ENCODE peak calls at places on chromosomes 12 and 14, in seven cellular contexts. One of them, this sample, is unnamed.

GRCh38 chr14:78022059-78022458 is 148.1 kb upstream of the NRXN3 start:
- DNase-seq in CD4-positive, alpha-beta memory T cell: no peak
- DNase-seq in GM23248: peak; percentile 78
- DNase-seq in endothelial cell of umbilical vein: peak; percentile 44
- DNase-seq in NT2/D1: peak; percentile 59
- DNase-seq in ovary: no peak
- DNase-seq in DND-41: peak; percentile 72
- DNase-seq in this sample: peak; percentile 80

GRCh38 chr14:100405752-100406455 is 82.8 kb downstream of the SLC25A47 start:
- DNase-seq in CD4-positive, alpha-beta memory T cell: no peak
- DNase-seq in GM23248: no peak
- DNase-seq in endothelial cell of umbilical vein: no peak
- DNase-seq in NT2/D1: no peak
- DNase-seq in ovary: no peak
- DNase-seq in DND-41: peak; percentile 67
- DNase-seq in this sample: no peak

GRCh38 chr12:3752741-3753486 is at the start of gene CRACR2A:
- DNase-seq in CD4-positive, alpha-beta memory T cell: peak; percentile 83
- DNase-seq in GM23248: peak; percentile 83
- DNase-seq in endothelial cell of umbilical vein: peak; percentile 75
- DNase-seq in NT2/D1: peak; percentile 98
- DNase-seq in ovary: peak; percentile 81
- DNase-seq in DND-41: peak; percentile 90
- DNase-seq in this sample: no peak

GRCh38 chr14:53458368-53458814 is 305.3 kb upstream of the DDHD1 start:
- DNase-seq in CD4-positive, alpha-beta memory T cell: no peak
- DNase-seq in GM23248: peak; percentile 53
- DNase-seq in endothelial cell of umbilical vein: peak; percentile 53
- DNase-seq in NT2/D1: no peak
- DNase-seq in ovary: no peak
- DNase-seq in DND-41: no peak
- DNase-seq in this sample: no peak

GRCh38 chr12:43337571-43338497 is 214.2 kb downstream of the ADAMTS20 start:
- DNase-seq in CD4-positive, alpha-beta memory T cell: no peak
- DNase-seq in GM23248: peak; percentile 66
- DNase-seq in endothelial cell of umbilical vein: peak; percentile 3
- DNase-seq in NT2/D1: no peak
- DNase-seq in ovary: no peak
- DNase-seq in DND-41: no peak
- DNase-seq in this sample: no peak

GRCh38 chr14:54085841-54086240 is 129.2 kb upstream of the BMP4 start:
- DNase-seq in CD4-positive, alpha-beta memory T cell: no peak
- DNase-seq in GM23248: no peak
- DNase-seq in endothelial cell of umbilical vein: no peak
- DNase-seq in NT2/D1: no peak
- DNase-seq in ovary: no peak
- DNase-seq in DND-41: no peak
- DNase-seq in this sample: no peak

GRCh38 chr14:85483037-85483436 is 46.9 kb upstream of the FLRT2 start:
- DNase-seq in CD4-positive, alpha-beta memory T cell: no peak
- DNase-seq in GM23248: peak; percentile 22
- DNase-seq in endothelial cell of umbilical vein: peak; percentile 84
- DNase-seq in NT2/D1: no peak
- DNase-seq in ovary: no peak
- DNase-seq in DND-41: no peak
- DNase-seq in this sample: no peak

GRCh38 chr12:1572731-1573130 is 21.6 kb downstream of the FBXL14 start:
- DNase-seq in CD4-positive, alpha-beta memory T cell: no peak
- DNase-seq in GM23248: no peak
- DNase-seq in endothelial cell of umbilical vein: no peak
- DNase-seq in NT2/D1: no peak
- DNase-seq in ovary: no peak
- DNase-seq in DND-41: no peak
- DNase-seq in this sample: no peak

GRCh38 chr12:95004610-95005009 is 1.1 kb upstream of the NDUFA12 start:
- DNase-seq in CD4-positive, alpha-beta memory T cell: no peak
- DNase-seq in GM23248: peak; percentile 56
- DNase-seq in endothelial cell of umbilical vein: no peak
- DNase-seq in NT2/D1: no peak
- DNase-seq in ovary: no peak
- DNase-seq in DND-41: no peak
- DNase-seq in this sample: no peak

GRCh38 chr12:49093746-49094103 is 876 bp downstream of the DHH start:
- DNase-seq in CD4-positive, alpha-beta memory T cell: no peak
- DNase-seq in GM23248: no peak
- DNase-seq in endothelial cell of umbilical vein: peak; percentile 49
- DNase-seq in NT2/D1: no peak
- DNase-seq in ovary: no peak
- DNase-seq in DND-41: no peak
- DNase-seq in this sample: no peak

GRCh38 chr14:77151245-77151644 is 9.7 kb upstream of the ZDHHC22 start:
- DNase-seq in CD4-positive, alpha-beta memory T cell: no peak
- DNase-seq in GM23248: peak; percentile 39
- DNase-seq in endothelial cell of umbilical vein: peak; percentile 34
- DNase-seq in NT2/D1: no peak
- DNase-seq in ovary: no peak
- DNase-seq in DND-41: peak; percentile 22
- DNase-seq in this sample: no peak

GRCh38 chr12:87274594-87275245 is 754.5 kb downstream of the C12orf50 start:
- DNase-seq in CD4-positive, alpha-beta memory T cell: no peak
- DNase-seq in GM23248: peak; percentile 42
- DNase-seq in endothelial cell of umbilical vein: peak; percentile 47
- DNase-seq in NT2/D1: peak; percentile 23
- DNase-seq in ovary: no peak
- DNase-seq in DND-41: no peak
- DNase-seq in this sample: peak; percentile 2

GRCh38 chr12:109773384-109774011 is 59.7 kb downstream of the TRPV4 start:
- DNase-seq in CD4-positive, alpha-beta memory T cell: no peak
- DNase-seq in GM23248: peak; percentile 30
- DNase-seq in endothelial cell of umbilical vein: no peak
- DNase-seq in NT2/D1: no peak
- DNase-seq in ovary: peak; percentile 61
- DNase-seq in DND-41: no peak
- DNase-seq in this sample: no peak

GRCh38 chr14:47929334-47929733 is 253.9 kb upstream of the MDGA2 start:
- DNase-seq in CD4-positive, alpha-beta memory T cell: no peak
- DNase-seq in GM23248: no peak
- DNase-seq in endothelial cell of umbilical vein: no peak
- DNase-seq in NT2/D1: no peak
- DNase-seq in ovary: no peak
- DNase-seq in DND-41: no peak
- DNase-seq in this sample: no peak

GRCh38 chr14:65478596-65478995 is 66.1 kb downstream of the FUT8 start:
- DNase-seq in CD4-positive, alpha-beta memory T cell: peak; percentile 8
- DNase-seq in GM23248: peak; percentile 74
- DNase-seq in endothelial cell of umbilical vein: peak; percentile 64
- DNase-seq in NT2/D1: no peak
- DNase-seq in ovary: no peak
- DNase-seq in DND-41: no peak
- DNase-seq in this sample: no peak

GRCh38 chr14:24058260-24058950 is 6.6 kb downstream of the CARMIL3 start:
- DNase-seq in CD4-positive, alpha-beta memory T cell: peak; percentile 61
- DNase-seq in GM23248: peak; percentile 86
- DNase-seq in endothelial cell of umbilical vein: peak; percentile 44
- DNase-seq in NT2/D1: no peak
- DNase-seq in ovary: peak; percentile 67
- DNase-seq in DND-41: peak; percentile 78
- DNase-seq in this sample: no peak

GRCh38 chr12:105524961-105525360 is 194.5 kb downstream of the C12orf75 start:
- DNase-seq in CD4-positive, alpha-beta memory T cell: no peak
- DNase-seq in GM23248: peak; percentile 56
- DNase-seq in endothelial cell of umbilical vein: no peak
- DNase-seq in NT2/D1: no peak
- DNase-seq in ovary: no peak
- DNase-seq in DND-41: no peak
- DNase-seq in this sample: no peak

GRCh38 chr12:116152268-116152667 is 125.2 kb downstream of the MED13L start:
- DNase-seq in CD4-positive, alpha-beta memory T cell: no peak
- DNase-seq in GM23248: peak; percentile 42
- DNase-seq in endothelial cell of umbilical vein: no peak
- DNase-seq in NT2/D1: no peak
- DNase-seq in ovary: no peak
- DNase-seq in DND-41: no peak
- DNase-seq in this sample: no peak

GRCh38 chr12:30828686-30829085 is 73.9 kb upstream of the CAPRIN2 start:
- DNase-seq in CD4-positive, alpha-beta memory T cell: no peak
- DNase-seq in GM23248: no peak
- DNase-seq in endothelial cell of umbilical vein: no peak
- DNase-seq in NT2/D1: no peak
- DNase-seq in ovary: no peak
- DNase-seq in DND-41: no peak
- DNase-seq in this sample: no peak

GRCh38 chr14:99791476-99792283 is 1.5 kb upstream of the EML1 start:
- DNase-seq in CD4-positive, alpha-beta memory T cell: no peak
- DNase-seq in GM23248: no peak
- DNase-seq in endothelial cell of umbilical vein: peak; percentile 5
- DNase-seq in NT2/D1: no peak
- DNase-seq in ovary: no peak
- DNase-seq in DND-41: no peak
- DNase-seq in this sample: no peak

GRCh38 chr12:19694627-19695026 is 255.3 kb downstream of the AEBP2 start:
- DNase-seq in CD4-positive, alpha-beta memory T cell: no peak
- DNase-seq in GM23248: peak; percentile 12
- DNase-seq in endothelial cell of umbilical vein: no peak
- DNase-seq in NT2/D1: no peak
- DNase-seq in ovary: no peak
- DNase-seq in DND-41: no peak
- DNase-seq in this sample: no peak

GRCh38 chr12:89350661-89351488 is 1.4 kb downstream of the DUSP6 start:
- DNase-seq in CD4-positive, alpha-beta memory T cell: no peak
- DNase-seq in GM23248: peak; percentile 42
- DNase-seq in endothelial cell of umbilical vein: peak; percentile 45
- DNase-seq in NT2/D1: no peak
- DNase-seq in ovary: no peak
- DNase-seq in DND-41: peak; percentile 49
- DNase-seq in this sample: no peak

GRCh38 chr12:5170894-5171293 is 127.2 kb downstream of the KCNA5 start:
- DNase-seq in CD4-positive, alpha-beta memory T cell: no peak
- DNase-seq in GM23248: no peak
- DNase-seq in endothelial cell of umbilical vein: no peak
- DNase-seq in NT2/D1: no peak
- DNase-seq in ovary: no peak
- DNase-seq in DND-41: no peak
- DNase-seq in this sample: no peak

GRCh38 chr12:71782007-71782406 is 27.3 kb downstream of the RAB21 start:
- DNase-seq in CD4-positive, alpha-beta memory T cell: no peak
- DNase-seq in GM23248: no peak
- DNase-seq in endothelial cell of umbilical vein: no peak
- DNase-seq in NT2/D1: no peak
- DNase-seq in ovary: no peak
- DNase-seq in DND-41: no peak
- DNase-seq in this sample: no peak

DNA sequence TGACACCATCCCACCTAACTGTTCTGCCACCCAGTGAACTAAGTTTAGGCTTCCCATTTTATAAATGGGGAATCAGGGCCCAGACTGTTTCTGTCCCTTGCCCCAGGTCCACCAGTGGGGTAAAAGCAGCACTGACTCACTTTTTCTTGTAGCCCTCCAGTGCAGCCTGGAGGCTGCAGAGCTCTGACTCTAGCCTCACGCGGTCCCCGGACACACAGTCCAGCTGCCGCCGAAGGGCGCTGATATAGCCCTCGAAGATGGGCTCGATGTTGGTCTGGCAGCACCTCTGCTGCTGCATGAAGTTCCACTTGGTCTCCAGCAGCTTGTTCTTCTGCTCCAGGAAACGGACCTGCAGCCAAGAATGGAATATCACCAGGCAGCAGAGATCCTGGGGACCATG is 2.6 kb downstream of the KRT82 start:
- DNase-seq in CD4-positive, alpha-beta memory T cell: no peak
- DNase-seq in GM23248: no peak
- DNase-seq in endothelial cell of umbilical vein: no peak
- DNase-seq in NT2/D1: no peak
- DNase-seq in ovary: no peak
- DNase-seq in DND-41: no peak
- DNase-seq in this sample: no peak
- H3K27me3 ChIP-seq in CD4-positive, alpha-beta memory T cell: no peaks in the 10 kb centered on the region
- H3K27me3 ChIP-seq in GM23248: peaks cover under 1% of the 10 kb centered on the region
- H3K27me3 ChIP-seq in endothelial cell of umbilical vein: peaks cover 5% of the 10 kb centered on the region
- H3K27me3 ChIP-seq in NT2/D1: peaks cover 2% of the 10 kb centered on the region
- H3K27me3 ChIP-seq in ovary: no peaks in the 10 kb centered on the region
- H3K27me3 ChIP-seq in DND-41: peaks cover 6% of the 10 kb centered on the region
- H3K27me3 ChIP-seq in this sample: no peaks in the 10 kb centered on the region

GRCh38 chr12:52432559-52433207 is 1.5 kb downstream of the KRT75 start:
- DNase-seq in CD4-positive, alpha-beta memory T cell: no peak
- DNase-seq in GM23248: no peak
- DNase-seq in endothelial cell of umbilical vein: no peak
- DNase-seq in NT2/D1: no peak
- DNase-seq in ovary: no peak
- DNase-seq in DND-41: no peak
- DNase-seq in this sample: no peak
- H3K27me3 ChIP-seq in CD4-positive, alpha-beta memory T cell: peaks cover 4% of the 10 kb centered on the region
- H3K27me3 ChIP-seq in GM23248: peaks cover 32% of the 10 kb centered on the region
- H3K27me3 ChIP-seq in endothelial cell of umbilical vein: no peaks in the 10 kb centered on the region
- H3K27me3 ChIP-seq in NT2/D1: no peaks in the 10 kb centered on the region
- H3K27me3 ChIP-seq in ovary: no peaks in the 10 kb centered on the region
- H3K27me3 ChIP-seq in DND-41: peaks cover 8% of the 10 kb centered on the region
- H3K27me3 ChIP-seq in this sample: no peaks in the 10 kb centered on the region

GRCh38 chr12:54206807-54207206 is 18.0 kb upstream of the SMUG1 start:
- DNase-seq in CD4-positive, alpha-beta memory T cell: no peak
- DNase-seq in GM23248: no peak
- DNase-seq in endothelial cell of umbilical vein: no peak
- DNase-seq in NT2/D1: no peak
- DNase-seq in ovary: no peak
- DNase-seq in DND-41: no peak
- DNase-seq in this sample: no peak
- H3K27me3 ChIP-seq in CD4-positive, alpha-beta memory T cell: no peaks in the 10 kb centered on the region
- H3K27me3 ChIP-seq in GM23248: no peaks in the 10 kb centered on the region
- H3K27me3 ChIP-seq in endothelial cell of umbilical vein: peaks cover 15% of the 10 kb centered on the region
- H3K27me3 ChIP-seq in NT2/D1: peaks cover 66% of the 10 kb centered on the region
- H3K27me3 ChIP-seq in ovary: no peaks in the 10 kb centered on the region
- H3K27me3 ChIP-seq in DND-41: peaks cover 17% of the 10 kb centered on the region
- H3K27me3 ChIP-seq in this sample: peaks cover 7% of the 10 kb centered on the region

GRCh38 chr12:64019654-64020053 is 175.2 kb downstream of the SRGAP1 start:
- DNase-seq in CD4-positive, alpha-beta memory T cell: no peak
- DNase-seq in GM23248: no peak
- DNase-seq in endothelial cell of umbilical vein: no peak
- DNase-seq in NT2/D1: no peak
- DNase-seq in ovary: no peak
- DNase-seq in DND-41: no peak
- DNase-seq in this sample: no peak

GRCh38 chr12:64018524-64018923 is 174.0 kb downstream of the SRGAP1 start:
- DNase-seq in CD4-positive, alpha-beta memory T cell: no peak
- DNase-seq in GM23248: no peak
- DNase-seq in endothelial cell of umbilical vein: no peak
- DNase-seq in NT2/D1: no peak
- DNase-seq in ovary: no peak
- DNase-seq in DND-41: no peak
- DNase-seq in this sample: no peak

GRCh38 chr12:64016521-64016920 is 172.0 kb downstream of the SRGAP1 start:
- DNase-seq in CD4-positive, alpha-beta memory T cell: no peak
- DNase-seq in GM23248: no peak
- DNase-seq in endothelial cell of umbilical vein: no peak
- DNase-seq in NT2/D1: no peak
- DNase-seq in ovary: no peak
- DNase-seq in DND-41: no peak
- DNase-seq in this sample: no peak

DNA sequence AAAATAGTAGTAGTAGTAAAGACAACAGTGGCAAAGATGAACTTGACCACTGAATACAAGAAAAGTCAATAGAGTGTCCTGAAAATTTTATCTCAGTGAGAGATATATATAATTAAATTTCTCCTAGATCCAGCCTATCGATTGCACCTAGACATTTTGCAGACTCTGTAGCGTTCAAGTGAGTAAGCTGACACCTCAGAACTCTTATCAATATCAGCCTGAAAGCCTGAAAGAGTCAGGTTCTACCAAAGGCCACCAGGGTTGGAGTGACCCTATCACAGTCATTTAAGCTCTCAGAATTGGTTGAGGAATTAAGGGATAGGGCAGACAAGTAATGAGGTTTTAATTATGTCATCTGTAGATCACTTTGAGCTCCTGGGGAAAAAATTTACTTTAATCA is 174.6 kb downstream of the SRGAP1 start:
- DNase-seq in CD4-positive, alpha-beta memory T cell: no peak
- DNase-seq in GM23248: no peak
- DNase-seq in endothelial cell of umbilical vein: no peak
- DNase-seq in NT2/D1: no peak
- DNase-seq in ovary: no peak
- DNase-seq in DND-41: no peak
- DNase-seq in this sample: no peak
- H3K27me3 ChIP-seq in CD4-positive, alpha-beta memory T cell: no peaks in the 10 kb centered on the region
- H3K27me3 ChIP-seq in GM23248: no peaks in the 10 kb centered on the region
- H3K27me3 ChIP-seq in endothelial cell of umbilical vein: no peaks in the 10 kb centered on the region
- H3K27me3 ChIP-seq in NT2/D1: no peaks in the 10 kb centered on the region
- H3K27me3 ChIP-seq in ovary: no peaks in the 10 kb centered on the region
- H3K27me3 ChIP-seq in DND-41: peaks cover 6% of the 10 kb centered on the region
- H3K27me3 ChIP-seq in this sample: no peaks in the 10 kb centered on the region